ENCODE peak calls at places on chromosomes 3 and 15, in seven cellular contexts. S is AG10803, F is psoas muscle, X is GM06990, T is fibroblast of lung, Z is fibroblast of mammary gland, W is fibroblast of pulmonary artery. D is an unnamed sample.

GRCh38 chr3:52428151-52429005 is 16.5 kb downstream of the SEMA3G start:
- DNase-seq in Z (peak; percentile 84), F (no peak), W (peak; percentile 91), X (no peak), S (peak; percentile 90), T (peak; percentile 66), D (no peak)

GRCh38 chr15:37951999-37952398 is 17.6 kb downstream of the TMCO5A start:
- DNase-seq in T (no peak), S (no peak), Z (no peak), W (no peak), F (no peak), X (no peak), D (no peak)

GRCh38 chr15:100230784-100231183 is 111.0 kb downstream of the ADAMTS17 start:
- DNase-seq in Z (no peak), X (no peak), S (no peak), W (no peak), F (no peak), T (no peak), D (no peak)

GRCh38 chr3:183410759-183411158 is 17.7 kb downstream of the MCF2L2 start:
- DNase-seq in W (no peak), Z (no peak), F (no peak), X (no peak), T (no peak), S (no peak), D (no peak)

GRCh38 chr15:37594431-37594830 is 340.0 kb upstream of the TMCO5A start:
- DNase-seq in X (no peak), Z (no peak), S (no peak), T (no peak), F (no peak), W (no peak), D (no peak)

GRCh38 chr15:30885814-30886213 is 17.9 kb upstream of the FAN1 start:
- DNase-seq in W (peak; percentile 21), F (no peak), S (peak; percentile 9), Z (peak; percentile 14), X (no peak), T (peak; percentile 13), D (no peak)

GRCh38 chr3:171676600-171677175 is 133.6 kb downstream of the PLD1 start:
- DNase-seq in T (no peak), W (no peak), F (no peak), Z (no peak), S (no peak), X (no peak), D (peak; percentile 22)

GRCh38 chr3:182490601-182491485 is 302.5 kb upstream of the ATP11B start:
- DNase-seq in S (peak; percentile 4), Z (peak; percentile 6), X (no peak), T (peak; percentile 29), W (peak; percentile 1), F (no peak), D (no peak)

GRCh38 chr3:14565791-14566588 is 25.8 kb upstream of the GRIP2 start:
- DNase-seq in S (peak; percentile 68), Z (peak; percentile 38), W (peak; percentile 32), F (no peak), X (no peak), T (peak; percentile 79), D (no peak)

GRCh38 chr3:69806735-69807438 is 67.6 kb downstream of the MITF start:
- DNase-seq in W (no peak), T (peak; percentile 89), Z (peak; percentile 69), X (no peak), S (peak; percentile 35), F (no peak), D (no peak)

GRCh38 chr3:148992027-148992634 is 791 bp downstream of the GYG1 start:
- DNase-seq in Z (peak; percentile 32), T (peak; percentile 50), F (peak; percentile 66), S (peak; percentile 38), W (peak; percentile 35), X (peak; percentile 53), D (no peak)

GRCh38 chr3:29922990-29923746 is 642.3 kb downstream of the RBMS3 start:
- DNase-seq in Z (peak; percentile 97), T (peak; percentile 92), X (no peak), S (peak; percentile 91), F (no peak), W (peak; percentile 97), D (peak; percentile 9)

GRCh38 chr3:181756645-181757044 is 44.9 kb downstream of the SOX2 start:
- DNase-seq in F (no peak), Z (no peak), W (no peak), S (no peak), X (no peak), T (peak; percentile 14), D (no peak)

GRCh38 chr15:38750816-38751215 is 186.2 kb upstream of the RASGRP1 start:
- DNase-seq in T (peak; percentile 33), X (no peak), W (no peak), S (no peak), F (no peak), Z (no peak), D (no peak)

GRCh38 chr3:81352867-81353266 is 408.6 kb downstream of the GBE1 start:
- DNase-seq in Z (peak; percentile 31), X (no peak), W (peak; percentile 67), F (no peak), S (peak; percentile 12), T (peak; percentile 25), D (peak; percentile 33)

GRCh38 chr15:101006931-101007687 is 88.0 kb downstream of the LRRK1 start:
- DNase-seq in S (peak; percentile 75), X (peak; percentile 46), Z (peak; percentile 81), W (peak; percentile 86), T (peak; percentile 68), F (peak; percentile 74), D (no peak)

GRCh38 chr3:13011369-13012227 is 61.6 kb downstream of the IQSEC1 start:
- DNase-seq in T (no peak), Z (no peak), W (no peak), X (peak; percentile 72), F (no peak), S (no peak), D (no peak)

GRCh38 chr15:67784057-67784781 is 41.1 kb upstream of the SKOR1 start:
- DNase-seq in Z (no peak), X (peak; percentile 83), S (no peak), W (no peak), F (no peak), T (no peak), D (no peak)

GRCh38 chr3:69084326-69084667 is 440 bp upstream of the ARL6IP5 start:
- DNase-seq in T (peak; percentile 88), F (no peak), W (peak; percentile 81), X (no peak), S (peak; percentile 86), Z (peak; percentile 94), D (peak; percentile 81)

GRCh38 chr15:94704946-94705345 is 473.6 kb downstream of the MCTP2 start:
- DNase-seq in X (no peak), Z (no peak), F (no peak), W (no peak), T (no peak), S (no peak), D (no peak)

GRCh38 chr15:94703591-94703990 is 472.2 kb downstream of the MCTP2 start:
- DNase-seq in T (no peak), S (no peak), Z (no peak), W (no peak), X (no peak), F (no peak), D (no peak)

GRCh38 chr15:94704421-94704820 is 473.1 kb downstream of the MCTP2 start:
- DNase-seq in X (no peak), T (no peak), W (no peak), S (no peak), Z (no peak), F (no peak), D (no peak)

GRCh38 chr15:94701281-94701985 is 470.1 kb downstream of the MCTP2 start:
- DNase-seq in Z (no peak), S (no peak), W (no peak), F (no peak), T (peak; percentile 6), X (no peak), D (no peak)
- TF ChIP-seq CTCF in Z (no peak), S (no peak), W (no peak), F (no peak), T (no peak), X (no peak), D (no peak)

DNA sequence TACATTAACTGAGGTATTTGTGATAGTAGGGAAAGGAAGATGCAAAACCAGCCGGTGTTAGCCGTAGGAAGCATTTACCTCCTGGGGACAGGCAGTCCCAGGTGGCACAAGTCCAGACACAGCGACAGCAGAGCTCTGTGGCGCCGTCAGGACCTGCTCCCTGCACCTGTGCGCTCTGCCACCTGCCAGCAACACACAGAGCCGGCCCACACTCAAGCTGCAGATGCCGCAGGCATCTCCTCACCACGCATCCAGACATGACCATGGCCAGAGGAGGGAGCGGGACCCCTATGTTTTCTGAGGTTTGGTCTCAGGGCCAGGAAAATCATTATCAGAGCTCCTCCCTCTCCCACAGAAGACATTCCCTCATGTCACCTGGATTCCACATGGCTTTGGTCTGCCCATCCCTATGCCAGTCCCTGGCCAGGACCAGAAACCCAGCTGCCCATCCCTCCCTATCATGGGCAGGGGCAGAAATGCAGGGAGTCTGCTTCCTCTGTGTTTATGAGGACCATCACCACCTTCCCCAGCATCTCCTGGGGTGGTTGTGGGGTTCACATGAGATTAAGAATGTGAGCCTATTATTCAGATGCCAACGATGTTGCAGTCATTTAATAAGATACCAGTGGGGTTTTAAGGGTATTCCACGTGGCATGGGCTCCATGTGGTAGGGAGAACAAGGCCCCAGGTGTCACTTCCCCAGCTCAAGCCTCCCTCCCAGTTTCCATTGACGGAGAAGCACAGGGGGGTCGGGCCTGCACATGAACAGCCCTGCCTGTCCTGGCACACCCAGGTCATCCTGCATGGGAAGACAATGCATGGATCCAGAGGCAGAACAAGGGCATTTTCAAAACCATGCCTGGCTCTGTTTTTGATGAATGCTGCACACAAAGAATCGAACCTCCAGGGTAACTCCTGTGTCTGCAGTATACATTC is 251.1 kb downstream of the OCA2 start:
- DNase-seq in S (no peak), W (no peak), T (no peak), F (no peak), Z (no peak), X (no peak), D (no peak)
- H3K4me3 ChIP-seq in S (no peak overlapping the region), W (no peak overlapping the region), T (no peak overlapping the region), F (no peak overlapping the region), Z (no peak overlapping the region), X (no peak overlapping the region), D (no peak overlapping the region)

GRCh38 chr3:105857963-105858362 is 10.8 kb downstream of the CBLB start:
- DNase-seq in T (no peak), Z (no peak), W (no peak), F (no peak), X (no peak), S (no peak), D (no peak)
- TF ChIP-seq CTCF in T (no peak), Z (no peak), W (no peak), F (no peak), X (no peak), S (no peak), D (no peak)

GRCh38 chr3:169661567-169662214 is 1.8 kb downstream of the MECOM start:
- DNase-seq in X (no peak), T (peak; percentile 61), F (peak; percentile 21), W (peak; percentile 66), S (no peak), Z (no peak), D (no peak)

GRCh38 chr3:169658311-169658931 is 5.1 kb downstream of the MECOM start:
- DNase-seq in Z (no peak), F (no peak), W (peak; percentile 56), X (no peak), T (peak; percentile 10), S (no peak), D (no peak)

GRCh38 chr3:169659096-169659521 is 4.4 kb downstream of the MECOM start:
- DNase-seq in W (no peak), S (no peak), Z (no peak), T (no peak), F (no peak), X (no peak), D (no peak)

GRCh38 chr3:169660709-169661566 is 2.6 kb downstream of the MECOM start:
- DNase-seq in Z (no peak), W (peak; percentile 67), T (peak; percentile 29), F (no peak), X (no peak), S (no peak), D (no peak)

GRCh38 chr3:169659858-169660614 is 3.5 kb downstream of the MECOM start:
- DNase-seq in X (no peak), F (no peak), S (no peak), Z (no peak), T (no peak), W (peak; percentile 9), D (no peak)
- H3K4me3 ChIP-seq in X (no peak overlapping the region), F (peak overlapping the region; percentile 80), S (no peak overlapping the region), Z (no peak overlapping the region), T (peak overlapping the region; percentile 85), W (peak overlapping the region; percentile 78), D (peak overlapping the region; percentile 56)